ENCODE peak calls at places on chromosome X, in seven cellular contexts. One of them, this sample, is unnamed.

GRCh38 chrX:14899607-14900006 is 26.4 kb downstream of the MOSPD2 start:
- DNase-seq in effector memory CD8-positive, alpha-beta T cell: no peak
- DNase-seq in midbrain: no peak
- DNase-seq in kidney tubule cell: peak
- DNase-seq in ovary: no peak
- DNase-seq in NCI-H1694 treated with DMSO at 0.1 percent for 48 hours: no peak
- DNase-seq in AG20443: peak
- DNase-seq in this sample: no peak

GRCh38 chrX:42946544-42947223 is 168.7 kb upstream of the PPP1R2C start:
- DNase-seq in effector memory CD8-positive, alpha-beta T cell: no peak
- DNase-seq in midbrain: no peak
- DNase-seq in kidney tubule cell: no peak
- DNase-seq in ovary: no peak
- DNase-seq in NCI-H1694 treated with DMSO at 0.1 percent for 48 hours: no peak
- DNase-seq in AG20443: no peak
- DNase-seq in this sample: no peak

GRCh38 chrX:79413009-79413408 is 45.9 kb upstream of the ITM2A start:
- DNase-seq in effector memory CD8-positive, alpha-beta T cell: no peak
- DNase-seq in midbrain: no peak
- DNase-seq in kidney tubule cell: peak
- DNase-seq in ovary: no peak
- DNase-seq in NCI-H1694 treated with DMSO at 0.1 percent for 48 hours: no peak
- DNase-seq in AG20443: peak
- DNase-seq in this sample: no peak

GRCh38 chrX:153688900-153689590 is 1.3 kb downstream of the SLC6A8 start:
- DNase-seq in effector memory CD8-positive, alpha-beta T cell: no peak
- DNase-seq in midbrain: peak
- DNase-seq in kidney tubule cell: peak
- DNase-seq in ovary: no peak
- DNase-seq in NCI-H1694 treated with DMSO at 0.1 percent for 48 hours: no peak
- DNase-seq in AG20443: peak
- DNase-seq in this sample: peak

GRCh38 chrX:71244359-71245128 is 9.4 kb downstream of the ZMYM3 start:
- DNase-seq in effector memory CD8-positive, alpha-beta T cell: no peak
- DNase-seq in midbrain: no peak
- DNase-seq in kidney tubule cell: no peak
- DNase-seq in ovary: no peak
- DNase-seq in NCI-H1694 treated with DMSO at 0.1 percent for 48 hours: no peak
- DNase-seq in AG20443: no peak
- DNase-seq in this sample: no peak

GRCh38 chrX:124405868-124406267 is 59.5 kb downstream of the SH2D1A start:
- DNase-seq in effector memory CD8-positive, alpha-beta T cell: no peak
- DNase-seq in midbrain: no peak
- DNase-seq in kidney tubule cell: no peak
- DNase-seq in ovary: no peak
- DNase-seq in NCI-H1694 treated with DMSO at 0.1 percent for 48 hours: no peak
- DNase-seq in AG20443: no peak
- DNase-seq in this sample: no peak

GRCh38 chrX:1448793-1449580 is 3.7 kb downstream of the ASMTL start:
- DNase-seq in effector memory CD8-positive, alpha-beta T cell: peak
- DNase-seq in midbrain: no peak
- DNase-seq in kidney tubule cell: no peak
- DNase-seq in ovary: no peak
- DNase-seq in NCI-H1694 treated with DMSO at 0.1 percent for 48 hours: no peak
- DNase-seq in AG20443: no peak
- DNase-seq in this sample: no peak

GRCh38 chrX:31320740-31321139 is 248.9 kb upstream of the FTHL17 start:
- DNase-seq in effector memory CD8-positive, alpha-beta T cell: no peak
- DNase-seq in midbrain: no peak
- DNase-seq in kidney tubule cell: no peak
- DNase-seq in ovary: no peak
- DNase-seq in NCI-H1694 treated with DMSO at 0.1 percent for 48 hours: no peak
- DNase-seq in AG20443: no peak
- DNase-seq in this sample: no peak

GRCh38 chrX:39836802-39837420 is 260.8 kb downstream of the BCOR start:
- DNase-seq in effector memory CD8-positive, alpha-beta T cell: no peak
- DNase-seq in midbrain: no peak
- DNase-seq in kidney tubule cell: no peak
- DNase-seq in ovary: no peak
- DNase-seq in NCI-H1694 treated with DMSO at 0.1 percent for 48 hours: peak
- DNase-seq in AG20443: no peak
- DNase-seq in this sample: no peak

GRCh38 chrX:12447448-12448154 is 309.3 kb downstream of the FRMPD4 start:
- DNase-seq in effector memory CD8-positive, alpha-beta T cell: no peak
- DNase-seq in midbrain: no peak
- DNase-seq in kidney tubule cell: peak
- DNase-seq in ovary: no peak
- DNase-seq in NCI-H1694 treated with DMSO at 0.1 percent for 48 hours: no peak
- DNase-seq in AG20443: peak
- DNase-seq in this sample: peak

GRCh38 chrX:46376246-46376885 is 168.9 kb downstream of the ZNF674 start:
- DNase-seq in effector memory CD8-positive, alpha-beta T cell: no peak
- DNase-seq in midbrain: peak
- DNase-seq in kidney tubule cell: peak
- DNase-seq in ovary: no peak
- DNase-seq in NCI-H1694 treated with DMSO at 0.1 percent for 48 hours: no peak
- DNase-seq in AG20443: peak
- DNase-seq in this sample: peak

GRCh38 chrX:107713205-107714195 is 62.1 kb downstream of the TSC22D3 start:
- DNase-seq in effector memory CD8-positive, alpha-beta T cell: no peak
- DNase-seq in midbrain: peak
- DNase-seq in kidney tubule cell: peak
- DNase-seq in ovary: peak
- DNase-seq in NCI-H1694 treated with DMSO at 0.1 percent for 48 hours: no peak
- DNase-seq in AG20443: no peak
- DNase-seq in this sample: no peak

This sample was measured in MG63.